ENCODE peak calls at places on chromosomes 7 and 10, in seven cellular contexts. J is T47D; X is natural killer cell treated with Interleukin-12 subunit alpha and Interleukin-12 subunit beta and Interleukin-15 and Interleukin-18, amount 100 ng/mL, for 72 hours; C is epithelial cell of prostate; V is mesothelial cell of epicardium; D is NCI-H1092 treated with DMSO at 0.1 percent for 48 hours; I is A549. O is an unnamed sample.
A peak's percentile ranks its signal among the peaks of the same experiment; 100 is the strongest.

GRCh38 chr10:4227581-4227980 is 442.6 kb upstream of the KLF6 start:
- DNase-seq in D (no peak), J (no peak), C (no peak), I (no peak), V (no peak), X (no peak), O (no peak)

GRCh38 chr7:128742206-128742605 is 3.0 kb downstream of the CALU start:
- DNase-seq in D (no peak), J (no peak), I (no peak), C (no peak), X (no peak), V (no peak), O (no peak)

GRCh38 chr10:124559372-124560132 is 97.9 kb downstream of the LHPP start:
- DNase-seq in C (no peak), I (no peak), X (no peak), D (no peak), J (no peak), V (no peak), O (no peak)

GRCh38 chr7:26691886-26692285 is 172.5 kb downstream of the SKAP2 start:
- DNase-seq in J (no peak), D (no peak), X (no peak), C (no peak), I (no peak), V (no peak), O (no peak)

GRCh38 chr10:124740374-124741280 is 3.6 kb downstream of the FAM53B start:
- DNase-seq in I (no peak), C (no peak), J (no peak), V (no peak), D (no peak), X (no peak), O (no peak)

GRCh38 chr10:102781921-102782542 is 38.3 kb downstream of the WBP1L start:
- DNase-seq in J (no peak), X (no peak), C (no peak), D (no peak), V (no peak), I (no peak), O (no peak)

GRCh38 chr7:149355390-149356048 is 93.5 kb downstream of the ZNF783 start:
- DNase-seq in J (no peak), V (no peak), I (peak; percentile 40), C (peak; percentile 72), X (no peak), D (no peak), O (no peak)

GRCh38 chr7:157368955-157369354 is 32.2 kb downstream of the DNAJB6 start:
- DNase-seq in J (no peak), V (no peak), X (no peak), C (no peak), I (no peak), D (no peak), O (no peak)

GRCh38 chr7:112182749-112183148 is 23.4 kb downstream of the DOCK4 start:
- DNase-seq in C (no peak), I (no peak), X (no peak), D (no peak), J (no peak), V (no peak), O (no peak)

GRCh38 chr10:31754803-31755624 is 173.6 kb downstream of the ARHGAP12 start:
- DNase-seq in X (peak; percentile 44), C (no peak), I (no peak), D (no peak), J (peak; percentile 73), V (no peak), O (no peak)

GRCh38 chr7:33392143-33392542 is 262.8 kb downstream of the BBS9 start:
- DNase-seq in C (no peak), I (no peak), X (no peak), D (peak; percentile 100), J (no peak), V (no peak), O (peak; percentile 24)

GRCh38 chr10:78956391-78956790 is 112.4 kb upstream of the ZMIZ1 start:
- DNase-seq in D (no peak), X (no peak), J (no peak), C (no peak), I (no peak), V (no peak), O (no peak)

O was measured in COR-L47.